ENCODE peak calls at places on chromosomes 16 and 17, in seven cellular contexts. J is activated naive CD4-positive, alpha-beta T cell; N is T-cell; A is suprapubic skin; S is NAMALWA; Z is uterus; M is NCI-H1105. F is an unnamed sample.

GRCh38 chr16:86355538-86355937 is 154.8 kb upstream of the FOXF1 start:
- DNase-seq in J (no peak), N (no peak), A (no peak), S (no peak), Z (no peak), M (no peak), F (no peak)

GRCh38 chr17:59381716-59382570 is 50.5 kb downstream of the YPEL2 start:
- DNase-seq in J (no peak), N (no peak), A (no peak), S (no peak), Z (peak), M (no peak), F (no peak)

GRCh38 chr17:9465216-9465921 is 110.3 kb downstream of the STX8 start:
- DNase-seq in J (no peak), N (no peak), A (no peak), S (no peak), Z (no peak), M (no peak), F (no peak)

GRCh38 chr16:55046513-55046912 is 115.8 kb downstream of the IRX5 start:
- DNase-seq in J (no peak), N (no peak), A (no peak), S (no peak), Z (no peak), M (no peak), F (no peak)

GRCh38 chr16:72819345-72819744 is 228.6 kb downstream of the ZFHX3 start:
- DNase-seq in J (no peak), N (no peak), A (no peak), S (no peak), Z (no peak), M (no peak), F (no peak)

GRCh38 chr16:85626191-85626951 is 13.2 kb downstream of the GSE1 start:
- DNase-seq in J (no peak), N (no peak), A (no peak), S (no peak), Z (no peak), M (peak), F (no peak)

GRCh38 chr17:51640108-51640622 is 379.8 kb downstream of the UTP18 start:
- DNase-seq in J (peak), N (no peak), A (no peak), S (peak), Z (no peak), M (no peak), F (no peak)

GRCh38 chr17:17560975-17561374 is 30.5 kb downstream of the PEMT start:
- DNase-seq in J (no peak), N (no peak), A (no peak), S (no peak), Z (no peak), M (no peak), F (no peak)

GRCh38 chr17:54901230-54901847 is 687 bp downstream of the TOM1L1 start:
- DNase-seq in J (no peak), N (no peak), A (no peak), S (no peak), Z (no peak), M (peak), F (no peak)

GRCh38 chr16:67185003-67185865 is 1.5 kb upstream of the MATCAP1 start:
- DNase-seq in J (peak), N (peak), A (peak), S (peak), Z (peak), M (peak), F (peak)

GRCh38 chr16:82832861-82833260 is 206.1 kb downstream of the CDH13 start:
- DNase-seq in J (no peak), N (no peak), A (no peak), S (no peak), Z (no peak), M (no peak), F (no peak)